ENCODE peak calls at places on chromosomes 16 and 17, in ten cellular contexts. N is GM23248; A is stomach; F is RWPE1; B is posterior cingulate gyrus; O is stimulated activated CD4-positive, alpha-beta T cell treated with anti-CD3 and anti-CD28 coated beads, Interleukin-2, amount 100 ng/mL, for 48 hours; Y is stimulated activated CD8-positive, alpha-beta memory T cell treated with anti-CD3 and anti-CD28 coated beads, Interleukin-15, amount 100 ng/mL, for 24 hours; L is activated naive CD4-positive, alpha-beta T cell treated with anti-CD3 and anti-CD28 coated beads, Interleukin-2, amount 50 U/mL, for 72 hours; K is mammary epithelial cell; E is SIG-M5. V is an unnamed sample.

GRCh38 chr17:74394977-74395376 is 27.7 kb downstream of the GPR142 start:
- DNase-seq in N (no peak), A (peak; percentile 72), F (no peak), B (no peak), O (no peak), Y (no peak), L (no peak), K (no peak), E (no peak), V (no peak)

GRCh38 chr16:54291107-54291980 is 4.8 kb upstream of the IRX3 start:
- DNase-seq in N (no peak), A (no peak), F (no peak), B (no peak), O (no peak), Y (no peak), L (no peak), K (no peak), E (no peak), V (no peak)

GRCh38 chr16:87407511-87408112 is 15.5 kb downstream of the MAP1LC3B start:
- DNase-seq in N (peak; percentile 30), A (peak; percentile 58), F (peak; percentile 76), B (no peak), O (no peak), Y (no peak), L (no peak), K (peak; percentile 26), E (no peak), V (peak; percentile 71)

GRCh38 chr17:142876-143784 is 5.8 kb downstream of the SCGB1C2 start:
- DNase-seq in N (no peak), A (no peak), F (no peak), B (peak; percentile 52), O (no peak), Y (no peak), L (no peak), K (no peak), E (no peak), V (peak; percentile 10)

GRCh38 chr17:81002013-81002384 is 10.4 kb downstream of the CHMP6 start:
- DNase-seq in N (no peak), A (no peak), F (no peak), B (peak; percentile 37), O (no peak), Y (no peak), L (no peak), K (no peak), E (no peak), V (no peak)

GRCh38 chr16:4606354-4606753 is 8.3 kb downstream of the UBALD1 start:
- DNase-seq in N (no peak), A (peak; percentile 65), F (peak; percentile 24), B (no peak), O (no peak), Y (no peak), L (no peak), K (peak; percentile 39), E (no peak), V (no peak)

GRCh38 chr17:28896491-28896883 is 1.0 kb downstream of the FLOT2 start:
- DNase-seq in N (peak; percentile 22), A (no peak), F (no peak), B (no peak), O (no peak), Y (no peak), L (no peak), K (no peak), E (no peak), V (no peak)

GRCh38 chr16:58264961-58265479 is 29.8 kb downstream of the PRSS54 start:
- DNase-seq in N (peak; percentile 89), A (no peak), F (peak; percentile 86), B (no peak), O (no peak), Y (no peak), L (no peak), K (peak; percentile 90), E (no peak), V (no peak)

GRCh38 chr17:39217734-39218369 is 7.9 kb downstream of the STAC2 start:
- DNase-seq in N (no peak), A (no peak), F (no peak), B (no peak), O (no peak), Y (no peak), L (no peak), K (no peak), E (no peak), V (no peak)

GRCh38 chr17:7477392-7478275 is 1.8 kb downstream of the ZBTB4 start:
- DNase-seq in N (peak; percentile 92), A (peak; percentile 60), F (peak; percentile 40), B (peak; percentile 76), O (no peak), Y (no peak), L (no peak), K (no peak), E (no peak), V (peak; percentile 59)

GRCh38 chr16:58499615-58500328 is at the start of gene NDRG4:
- DNase-seq in N (peak; percentile 79), A (peak; percentile 49), F (peak; percentile 60), B (peak; percentile 98), O (no peak), Y (no peak), L (peak; percentile 56), K (peak; percentile 64), E (no peak), V (peak; percentile 72)

GRCh38 chr17:52255347-52255746 is 96.8 kb upstream of the CA10 start:
- DNase-seq in N (no peak), A (no peak), F (no peak), B (no peak), O (no peak), Y (no peak), L (no peak), K (no peak), E (no peak), V (no peak)

V was measured in left cardiac atrium.